ENCODE peak calls at places on chromosomes 2 and 18, in eight cellular contexts. X is hippocampal formation, F is ecto neural progenitor cell, C is epithelial cell of esophagus, R is IMR-90, S is cardiac muscle cell, T is germinal center, O is EL. N is an unnamed sample.

GRCh38 chr2:200786826-200787225 is 24.9 kb upstream of the BZW1 start:
- DNase-seq in X (no peak), F (no peak), C (peak; percentile 92), R (peak; percentile 91), S (no peak), T (no peak), O (peak; percentile 88), N (no peak)

GRCh38 chr2:110173523-110173922 is 31.3 kb downstream of the NPHP1 start:
- DNase-seq in X (no peak), F (no peak), C (peak; percentile 85), R (peak; percentile 70), S (no peak), T (no peak), O (peak; percentile 28), N (no peak)

GRCh38 chr18:7146067-7146466 is 28.5 kb upstream of the LAMA1 start:
- DNase-seq in X (no peak), F (no peak), C (peak; percentile 86), R (no peak), S (no peak), T (no peak), O (no peak), N (no peak)

GRCh38 chr2:241469746-241470145 is 38.6 kb downstream of the STK25 start:
- DNase-seq in X (no peak), F (no peak), C (no peak), R (no peak), S (no peak), T (no peak), O (no peak), N (no peak)

GRCh38 chr2:42999856-43000241 is 207.5 kb upstream of the HAAO start:
- DNase-seq in X (no peak), F (no peak), C (no peak), R (no peak), S (no peak), T (no peak), O (no peak), N (no peak)

GRCh38 chr2:218567797-218568189 is 358 bp downstream of the USP37 start:
- DNase-seq in X (no peak), F (no peak), C (no peak), R (no peak), S (no peak), T (no peak), O (no peak), N (no peak)

GRCh38 chr2:105744909-105745853 is at the start of gene NCK2:
- DNase-seq in X (no peak), F (peak; percentile 71), C (no peak), R (peak; percentile 29), S (peak; percentile 55), T (peak; percentile 60), O (peak; percentile 33), N (peak; percentile 83)

GRCh38 chr18:67715567-67715966 is 199.0 kb upstream of the DSEL start:
- DNase-seq in X (no peak), F (no peak), C (no peak), R (no peak), S (no peak), T (no peak), O (no peak), N (no peak)

GRCh38 chr2:9748586-9748985 is 94.7 kb upstream of the TAF1B start:
- DNase-seq in X (no peak), F (no peak), C (peak; percentile 84), R (no peak), S (no peak), T (no peak), O (no peak), N (no peak)

GRCh38 chr2:45123521-45124191 is 114.4 kb upstream of the SIX2 start:
- DNase-seq in X (no peak), F (no peak), C (peak; percentile 12), R (no peak), S (no peak), T (no peak), O (no peak), N (no peak)

GRCh38 chr2:78125042-78125441 is 602.9 kb upstream of the LRRTM4 start:
- DNase-seq in X (no peak), F (no peak), C (no peak), R (no peak), S (no peak), T (no peak), O (no peak), N (no peak)

GRCh38 chr2:74086001-74086400 is 61.7 kb downstream of the BOLA3 start:
- DNase-seq in X (no peak), F (no peak), C (no peak), R (no peak), S (no peak), T (no peak), O (no peak), N (no peak)

GRCh38 chr2:172358784-172359556 is 68.4 kb upstream of the ITGA6 start:
- DNase-seq in X (no peak), F (no peak), C (no peak), R (no peak), S (no peak), T (no peak), O (no peak), N (no peak)

GRCh38 chr2:207330912-207331311 is 165.2 kb upstream of the KLF7 start:
- DNase-seq in X (no peak), F (no peak), C (peak; percentile 100), R (peak; percentile 97), S (no peak), T (no peak), O (peak; percentile 95), N (no peak)

GRCh38 chr2:8416172-8416571 is 265.7 kb upstream of the ID2 start:
- DNase-seq in X (no peak), F (no peak), C (no peak), R (no peak), S (no peak), T (no peak), O (no peak), N (no peak)

GRCh38 chr18:34493099-34493544 is 217.0 kb upstream of the DTNA start:
- DNase-seq in X (peak; percentile 69), F (no peak), C (peak; percentile 89), R (peak; percentile 58), S (peak; percentile 61), T (no peak), O (peak; percentile 60), N (peak; percentile 73)

GRCh38 chr2:234978466-234979203 is 26.8 kb downstream of the SH3BP4 start:
- DNase-seq in X (no peak), F (no peak), C (peak; percentile 55), R (peak; percentile 61), S (no peak), T (no peak), O (peak; percentile 63), N (no peak)

GRCh38 chr2:12314119-12314735 is 402.5 kb upstream of the TRIB2 start:
- DNase-seq in X (no peak), F (no peak), C (no peak), R (no peak), S (no peak), T (no peak), O (no peak), N (peak; percentile 17)

GRCh38 chr18:42038936-42039335 is 83.9 kb downstream of the PIK3C3 start:
- DNase-seq in X (no peak), F (no peak), C (peak; percentile 45), R (peak; percentile 96), S (no peak), T (no peak), O (peak; percentile 89), N (no peak)

GRCh38 chr2:133906926-133907325 is 338.7 kb upstream of the NCKAP5 start:
- DNase-seq in X (no peak), F (no peak), C (no peak), R (no peak), S (no peak), T (no peak), O (no peak), N (no peak)

GRCh38 chr2:72539145-72539552 is 286.7 kb downstream of the EXOC6B start:
- DNase-seq in X (no peak), F (no peak), C (no peak), R (peak; percentile 53), S (no peak), T (no peak), O (peak; percentile 61), N (peak; percentile 5)

GRCh38 chr2:147910990-147911473 is 66.2 kb downstream of the ACVR2A start:
- DNase-seq in X (no peak), F (no peak), C (peak; percentile 71), R (peak; percentile 77), S (peak; percentile 67), T (peak; percentile 4), O (peak; percentile 64), N (no peak)

GRCh38 chr2:199404841-199405240 is 52.9 kb downstream of the SATB2 start:
- DNase-seq in X (no peak), F (no peak), C (peak; percentile 19), R (peak; percentile 57), S (no peak), T (no peak), O (peak; percentile 28), N (no peak)

N was measured in H7.